ENCODE peak calls at places on chromosomes 16 and 17, in seven cellular contexts. One of them, this sample, is unnamed.

GRCh38 chr16:50802000-50802399 is 60.1 kb downstream of the CYLD start:
- DNase-seq in body of pancreas: no peak
- DNase-seq in IMR-90: peak; percentile 81
- DNase-seq in endodermal cell: no peak
- DNase-seq in astrocyte: peak; percentile 60
- DNase-seq in uterus: no peak
- DNase-seq in pancreas: no peak
- DNase-seq in this sample: peak; percentile 48

GRCh38 chr16:56681939-56682702 is at the start of gene MT1X:
- DNase-seq in astrocyte: peak; percentile 76
- DNase-seq in pancreas: peak; percentile 96
- DNase-seq in endodermal cell: peak; percentile 92
- DNase-seq in uterus: peak; percentile 93
- DNase-seq in IMR-90: peak; percentile 77
- DNase-seq in body of pancreas: peak; percentile 97
- DNase-seq in this sample: peak; percentile 98

GRCh38 chr16:5025171-5025632 is 8.5 kb downstream of the NAGPA start:
- DNase-seq in endodermal cell: peak; percentile 93
- DNase-seq in astrocyte: no peak
- DNase-seq in uterus: no peak
- DNase-seq in IMR-90: no peak
- DNase-seq in body of pancreas: no peak
- DNase-seq in pancreas: no peak
- DNase-seq in this sample: peak; percentile 26

GRCh38 chr17:78777886-78778285 is 4.2 kb downstream of the CYTH1 start:
- DNase-seq in uterus: no peak
- DNase-seq in pancreas: no peak
- DNase-seq in endodermal cell: no peak
- DNase-seq in astrocyte: no peak
- DNase-seq in IMR-90: no peak
- DNase-seq in body of pancreas: no peak
- DNase-seq in this sample: no peak

GRCh38 chr17:57589151-57590034 is 155.7 kb downstream of the CCDC182 start:
- DNase-seq in astrocyte: no peak
- DNase-seq in body of pancreas: no peak
- DNase-seq in uterus: no peak
- DNase-seq in IMR-90: no peak
- DNase-seq in pancreas: no peak
- DNase-seq in endodermal cell: no peak
- DNase-seq in this sample: no peak

GRCh38 chr17:17355426-17355825 is 52.3 kb downstream of the NT5M start:
- DNase-seq in uterus: peak; percentile 8
- DNase-seq in astrocyte: no peak
- DNase-seq in body of pancreas: no peak
- DNase-seq in IMR-90: no peak
- DNase-seq in endodermal cell: no peak
- DNase-seq in pancreas: no peak
- DNase-seq in this sample: no peak

GRCh38 chr17:5561736-5562135 is 22.6 kb downstream of the NLRP1 start:
- DNase-seq in endodermal cell: peak; percentile 71
- DNase-seq in body of pancreas: no peak
- DNase-seq in pancreas: no peak
- DNase-seq in IMR-90: no peak
- DNase-seq in astrocyte: no peak
- DNase-seq in uterus: no peak
- DNase-seq in this sample: no peak

GRCh38 chr16:22934786-22935185 is 120.8 kb downstream of the HS3ST2 start:
- DNase-seq in pancreas: no peak
- DNase-seq in body of pancreas: no peak
- DNase-seq in endodermal cell: peak; percentile 12
- DNase-seq in astrocyte: no peak
- DNase-seq in uterus: no peak
- DNase-seq in IMR-90: no peak
- DNase-seq in this sample: no peak

DNA sequence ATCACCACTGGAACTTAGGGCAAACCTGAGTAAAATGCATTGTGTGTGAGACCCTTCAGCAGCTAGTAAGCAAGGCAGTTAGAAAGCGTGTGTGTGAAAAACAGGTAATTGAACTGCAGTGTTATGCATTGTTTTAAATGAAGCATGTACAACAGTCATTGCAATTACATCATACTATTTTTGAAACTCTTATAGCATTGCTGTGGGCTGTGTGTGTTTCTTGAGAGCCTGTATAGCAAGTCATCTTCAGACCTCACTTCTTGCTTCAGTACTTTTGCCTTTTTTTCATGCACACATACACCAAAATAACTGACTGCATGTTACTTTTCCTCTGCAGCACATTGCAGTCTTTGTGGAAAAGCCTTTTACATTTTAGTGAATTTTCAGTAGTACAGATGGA is 19.2 kb downstream of the PTRH2 start:
- DNase-seq in body of pancreas: no peak
- DNase-seq in pancreas: no peak
- DNase-seq in endodermal cell: no peak
- DNase-seq in astrocyte: peak; percentile 13
- DNase-seq in IMR-90: peak; percentile 31
- DNase-seq in uterus: no peak
- DNase-seq in this sample: no peak
- H3K36me3 ChIP-seq in body of pancreas: peaks cover 14% of the 10 kb centered on the region
- H3K36me3 ChIP-seq in pancreas: peaks cover 28% of the 10 kb centered on the region
- H3K36me3 ChIP-seq in endodermal cell: peaks cover 96% of the 10 kb centered on the region
- H3K36me3 ChIP-seq in astrocyte: peaks cover 77% of the 10 kb centered on the region
- H3K36me3 ChIP-seq in IMR-90: peaks cover 53% of the 10 kb centered on the region
- H3K36me3 ChIP-seq in uterus: no peaks in the 10 kb centered on the region
- H3K36me3 ChIP-seq in this sample: peaks cover 94% of the 10 kb centered on the region

DNA sequence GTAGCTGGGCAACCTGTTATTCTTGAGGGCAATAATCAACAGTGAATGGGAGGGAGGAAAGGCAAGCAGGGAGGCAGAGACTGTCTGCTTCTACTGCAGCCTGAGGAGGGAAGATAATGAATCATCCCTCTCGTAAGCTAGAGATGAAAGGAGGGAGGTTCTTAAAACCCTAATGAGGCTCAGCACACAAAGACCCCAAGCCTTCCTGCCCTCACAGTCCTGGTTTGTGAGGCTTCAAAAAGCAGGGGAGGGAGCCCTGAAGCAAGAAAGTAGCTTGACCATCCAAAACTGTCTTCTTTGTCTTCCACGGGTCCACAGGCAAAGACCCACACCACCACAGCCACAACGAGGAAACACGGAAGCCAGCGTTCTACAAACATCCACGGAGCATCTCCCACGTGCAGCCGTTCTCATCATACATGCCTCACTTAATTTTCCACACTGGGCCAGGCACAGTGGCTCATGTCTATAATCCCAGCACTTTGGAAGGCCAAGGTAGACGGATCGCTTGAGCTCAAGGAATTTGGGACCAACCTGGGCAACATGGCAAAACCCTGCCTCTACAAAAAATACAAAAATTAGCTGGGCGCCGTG is 1.7 kb downstream of the PIK3R5 start:
- DNase-seq in IMR-90: no peak
- DNase-seq in uterus: no peak
- DNase-seq in endodermal cell: no peak
- DNase-seq in body of pancreas: no peak
- DNase-seq in astrocyte: no peak
- DNase-seq in pancreas: no peak
- DNase-seq in this sample: no peak
- H3K4me3 ChIP-seq in IMR-90: no peak overlapping the region
- H3K4me3 ChIP-seq in uterus: no peak overlapping the region
- H3K4me3 ChIP-seq in endodermal cell: no peak overlapping the region
- H3K4me3 ChIP-seq in body of pancreas: no peak overlapping the region
- H3K4me3 ChIP-seq in astrocyte: no peak overlapping the region
- H3K4me3 ChIP-seq in pancreas: peak overlapping the region; percentile 55
- H3K4me3 ChIP-seq in this sample: no peak overlapping the region

DNA sequence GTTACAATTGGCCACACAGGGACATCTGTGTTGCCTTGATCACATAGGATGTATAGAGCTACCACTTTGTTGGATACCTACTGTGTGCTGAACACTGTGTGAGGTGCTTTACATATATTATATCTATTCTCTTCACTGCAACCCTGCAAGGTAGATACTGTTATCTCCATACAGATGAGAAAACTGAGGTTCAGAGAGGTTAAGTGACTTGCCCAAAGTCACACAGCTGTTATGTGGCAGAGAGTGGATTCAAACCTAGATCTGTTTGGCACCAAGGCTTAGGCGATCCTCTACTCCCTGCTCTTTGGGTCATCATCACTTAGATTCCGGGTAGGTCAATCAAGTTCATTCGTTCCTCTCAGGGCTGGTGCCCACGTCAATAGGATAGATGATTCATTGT is 260.5 kb upstream of the IRX3 start:
- DNase-seq in astrocyte: no peak
- DNase-seq in IMR-90: no peak
- DNase-seq in endodermal cell: no peak
- DNase-seq in pancreas: no peak
- DNase-seq in uterus: no peak
- DNase-seq in body of pancreas: no peak
- DNase-seq in this sample: no peak
- H3K27me3 ChIP-seq in astrocyte: peaks cover 26% of the 10 kb centered on the region
- H3K27me3 ChIP-seq in IMR-90: no peaks in the 10 kb centered on the region
- H3K27me3 ChIP-seq in endodermal cell: no peaks in the 10 kb centered on the region
- H3K27me3 ChIP-seq in pancreas: no peaks in the 10 kb centered on the region
- H3K27me3 ChIP-seq in uterus: no peaks in the 10 kb centered on the region
- H3K27me3 ChIP-seq in body of pancreas: no peaks in the 10 kb centered on the region
- H3K27me3 ChIP-seq in this sample: no peaks in the 10 kb centered on the region

DNA sequence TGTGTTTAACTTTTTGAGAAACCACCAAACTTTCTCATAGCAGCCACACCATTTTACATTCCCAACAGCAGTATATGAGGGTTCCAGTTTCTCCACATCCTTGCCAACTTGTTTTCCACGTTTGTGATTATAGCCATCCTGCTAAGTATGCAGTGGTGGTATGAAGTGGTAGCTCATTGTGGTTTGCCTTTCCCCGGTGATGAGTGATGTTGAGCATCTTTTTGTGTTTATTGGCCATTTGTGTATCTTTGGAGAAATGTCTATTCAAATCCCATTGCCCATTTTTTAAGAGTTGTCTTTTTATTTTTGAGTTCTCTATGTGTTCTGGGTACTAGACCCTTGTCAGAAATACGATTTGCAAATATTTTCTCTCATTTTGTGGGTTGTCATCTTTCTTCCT is 17.4 kb downstream of the SF3B3 start:
- DNase-seq in IMR-90: no peak
- DNase-seq in pancreas: no peak
- DNase-seq in body of pancreas: no peak
- DNase-seq in uterus: no peak
- DNase-seq in endodermal cell: no peak
- DNase-seq in astrocyte: no peak
- DNase-seq in this sample: no peak
- H3K36me3 ChIP-seq in IMR-90: peaks cover 73% of the 10 kb centered on the region
- H3K36me3 ChIP-seq in pancreas: peaks cover 61% of the 10 kb centered on the region
- H3K36me3 ChIP-seq in body of pancreas: peaks cover 12% of the 10 kb centered on the region
- H3K36me3 ChIP-seq in uterus: no peaks in the 10 kb centered on the region
- H3K36me3 ChIP-seq in endodermal cell: peaks cover 94% of the 10 kb centered on the region
- H3K36me3 ChIP-seq in astrocyte: peaks cover 72% of the 10 kb centered on the region
- H3K36me3 ChIP-seq in this sample: peaks cover 67% of the 10 kb centered on the region

DNA sequence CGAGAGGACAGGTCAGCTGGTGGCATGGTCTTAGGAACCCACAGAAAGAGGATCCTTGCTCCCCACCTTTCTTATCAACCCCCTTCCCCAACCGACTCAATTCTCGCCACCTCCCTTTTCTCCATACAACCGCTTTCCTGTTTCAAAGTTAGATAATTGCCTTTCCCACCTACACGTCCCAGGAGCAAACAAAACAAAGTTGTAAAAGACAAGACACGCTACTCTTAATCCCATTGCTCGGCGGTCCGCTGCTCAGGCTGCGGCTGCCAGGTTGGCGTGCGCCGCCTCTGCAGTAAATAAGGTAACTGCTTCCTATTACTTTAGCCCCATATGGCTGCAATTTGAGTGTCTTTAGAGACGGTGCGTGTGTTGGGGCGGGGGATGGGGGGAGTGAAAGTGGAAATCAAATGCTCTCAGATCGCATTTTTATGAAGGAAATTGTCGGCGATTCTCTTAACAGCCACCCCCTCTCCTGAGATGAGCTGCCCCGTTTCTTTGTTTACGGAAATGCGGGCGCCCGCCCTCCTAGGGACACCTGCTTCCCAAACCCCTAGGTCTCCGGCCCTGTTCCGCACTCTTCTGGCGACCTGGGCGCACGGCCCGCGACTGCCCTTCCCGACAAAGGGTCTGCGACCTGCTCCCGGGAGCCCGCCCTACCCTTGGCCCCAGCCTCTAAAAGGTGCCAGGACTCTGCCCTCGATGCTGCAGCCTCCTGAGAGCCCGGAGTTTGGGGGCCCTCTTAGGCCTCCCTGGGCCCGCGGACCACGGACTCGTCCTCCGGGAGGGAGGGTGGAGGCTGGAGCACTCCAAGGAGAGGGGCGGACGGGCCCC is 3.7 kb upstream of the CBX8 start:
- DNase-seq in uterus: no peak
- DNase-seq in astrocyte: peak; percentile 30
- DNase-seq in endodermal cell: peak; percentile 92
- DNase-seq in IMR-90: peak; percentile 39
- DNase-seq in body of pancreas: peak; percentile 50
- DNase-seq in pancreas: peak; percentile 69
- DNase-seq in this sample: peak; percentile 44
- H3K4me3 ChIP-seq in uterus: no peak overlapping the region
- H3K4me3 ChIP-seq in astrocyte: no peak overlapping the region
- H3K4me3 ChIP-seq in endodermal cell: peak overlapping the region; percentile 69
- H3K4me3 ChIP-seq in IMR-90: no peak overlapping the region
- H3K4me3 ChIP-seq in body of pancreas: no peak overlapping the region
- H3K4me3 ChIP-seq in pancreas: peak overlapping the region; percentile 35
- H3K4me3 ChIP-seq in this sample: peak overlapping the region; percentile 15

DNA sequence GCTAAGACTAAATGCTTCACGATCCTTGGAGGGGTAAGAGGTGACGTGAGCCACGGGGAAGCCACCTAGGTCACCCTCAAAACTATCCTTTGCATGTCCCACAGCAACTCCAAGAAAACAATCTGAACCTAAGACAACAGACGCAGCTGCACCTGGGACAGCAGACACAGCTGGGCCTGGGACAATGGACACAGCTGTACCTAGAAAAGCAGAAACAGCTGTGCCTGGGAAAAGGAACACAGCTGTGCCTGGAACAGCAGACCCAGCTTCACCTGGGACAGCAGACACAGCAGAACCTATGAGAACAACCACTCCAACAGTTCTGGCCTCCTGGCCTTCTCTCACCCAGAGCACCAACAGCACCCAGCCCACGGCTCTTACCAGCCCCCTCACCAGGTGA is 11.7 kb upstream of the CD300LD start:
- DNase-seq in uterus: no peak
- DNase-seq in endodermal cell: no peak
- DNase-seq in IMR-90: no peak
- DNase-seq in body of pancreas: no peak
- DNase-seq in astrocyte: no peak
- DNase-seq in pancreas: no peak
- DNase-seq in this sample: no peak
- H3K27me3 ChIP-seq in uterus: no peaks in the 10 kb centered on the region
- H3K27me3 ChIP-seq in endodermal cell: no peaks in the 10 kb centered on the region
- H3K27me3 ChIP-seq in IMR-90: no peaks in the 10 kb centered on the region
- H3K27me3 ChIP-seq in body of pancreas: no peaks in the 10 kb centered on the region
- H3K27me3 ChIP-seq in astrocyte: peaks cover 16% of the 10 kb centered on the region
- H3K27me3 ChIP-seq in pancreas: no peaks in the 10 kb centered on the region
- H3K27me3 ChIP-seq in this sample: peaks cover 2% of the 10 kb centered on the region